ENCODE peak calls at places on chromosome 13, in four cellular contexts. One of them, this sample, is unnamed.

GRCh38 chr13:76903544-76904162 is 17.4 kb upstream of the KCTD12 start:
- DNase-seq in psoas muscle: no peak
- DNase-seq in heart right ventricle: peak
- DNase-seq in breast epithelium: peak
- DNase-seq in this sample: peak

GRCh38 chr13:41458187-41458938 is 1.0 kb downstream of the RGCC start:
- DNase-seq in psoas muscle: peak
- DNase-seq in heart right ventricle: peak
- DNase-seq in breast epithelium: no peak
- DNase-seq in this sample: peak

GRCh38 chr13:20993661-20994440 is 67.5 kb downstream of the LATS2 start:
- DNase-seq in breast epithelium: no peak
- DNase-seq in heart right ventricle: no peak
- DNase-seq in psoas muscle: no peak
- DNase-seq in this sample: no peak

GRCh38 chr13:33744589-33745369 is 73.2 kb upstream of the RFC3 start:
- DNase-seq in breast epithelium: peak
- DNase-seq in psoas muscle: no peak
- DNase-seq in heart right ventricle: no peak
- DNase-seq in this sample: peak

GRCh38 chr13:33015791-33016323 is 366 bp upstream of the KL start:
- DNase-seq in breast epithelium: no peak
- DNase-seq in psoas muscle: peak
- DNase-seq in heart right ventricle: peak
- DNase-seq in this sample: no peak

GRCh38 chr13:44620057-44620456 is 43.9 kb upstream of the TSC22D1 start:
- DNase-seq in heart right ventricle: no peak
- DNase-seq in breast epithelium: no peak
- DNase-seq in psoas muscle: no peak
- DNase-seq in this sample: no peak

GRCh38 chr13:78572459-78572858 is 30.9 kb downstream of the POU4F1 start:
- DNase-seq in psoas muscle: no peak
- DNase-seq in heart right ventricle: no peak
- DNase-seq in breast epithelium: no peak
- DNase-seq in this sample: no peak

GRCh38 chr13:112129557-112129956 is 62.6 kb downstream of the SOX1 start:
- DNase-seq in heart right ventricle: no peak
- DNase-seq in psoas muscle: no peak
- DNase-seq in breast epithelium: no peak
- DNase-seq in this sample: no peak

GRCh38 chr13:98972059-98972458 is 5.8 kb downstream of the DOCK9 start:
- DNase-seq in breast epithelium: no peak
- DNase-seq in psoas muscle: no peak
- DNase-seq in heart right ventricle: no peak
- DNase-seq in this sample: no peak
- TF ChIP-seq CTCF in breast epithelium: no peak
- TF ChIP-seq CTCF in psoas muscle: no peak
- TF ChIP-seq CTCF in heart right ventricle: peak
- TF ChIP-seq CTCF in this sample: no peak

GRCh38 chr13:49220035-49220855 is at the start of gene MLNR:
- DNase-seq in heart right ventricle: peak
- DNase-seq in breast epithelium: no peak
- DNase-seq in psoas muscle: peak
- DNase-seq in this sample: no peak
- TF ChIP-seq CTCF in heart right ventricle: peak
- TF ChIP-seq CTCF in breast epithelium: peak
- TF ChIP-seq CTCF in psoas muscle: peak
- TF ChIP-seq CTCF in this sample: no peak

GRCh38 chr13:26132756-26133155 is 80.9 kb upstream of the SHISA2 start:
- DNase-seq in psoas muscle: no peak
- DNase-seq in breast epithelium: no peak
- DNase-seq in heart right ventricle: no peak
- DNase-seq in this sample: no peak

GRCh38 chr13:26128676-26129075 is 76.9 kb upstream of the SHISA2 start:
- DNase-seq in psoas muscle: no peak
- DNase-seq in breast epithelium: no peak
- DNase-seq in heart right ventricle: no peak
- DNase-seq in this sample: no peak

GRCh38 chr13:26133286-26133685 is 81.5 kb upstream of the SHISA2 start:
- DNase-seq in psoas muscle: no peak
- DNase-seq in heart right ventricle: no peak
- DNase-seq in breast epithelium: no peak
- DNase-seq in this sample: no peak

DNA sequence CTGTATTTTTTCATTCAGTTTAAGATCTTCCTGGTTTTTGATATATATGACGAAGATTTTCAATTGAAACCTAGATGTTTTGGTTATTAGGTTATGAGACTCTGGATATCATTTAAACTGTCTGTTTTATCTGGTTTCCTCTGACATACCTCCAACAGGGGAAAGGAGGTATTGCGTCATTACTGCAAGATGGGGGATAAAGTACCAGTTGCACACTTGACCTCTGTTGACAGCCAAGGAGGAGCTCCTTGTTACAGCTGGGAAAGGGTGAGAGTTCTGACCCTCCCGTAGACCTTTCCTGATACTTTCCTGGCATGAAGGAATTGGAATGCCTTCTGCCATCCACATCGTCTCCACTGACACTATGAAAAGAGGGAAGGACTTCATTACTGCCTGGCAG is 82.0 kb upstream of the SHISA2 start:
- DNase-seq in heart right ventricle: no peak
- DNase-seq in breast epithelium: no peak
- DNase-seq in psoas muscle: no peak
- DNase-seq in this sample: no peak
- TF ChIP-seq CTCF in heart right ventricle: no peak
- TF ChIP-seq CTCF in breast epithelium: no peak
- TF ChIP-seq CTCF in psoas muscle: no peak
- TF ChIP-seq CTCF in this sample: peak

GRCh38 chr13:84574851-84575250 is 692.6 kb upstream of the SLITRK1 start:
- DNase-seq in breast epithelium: no peak
- DNase-seq in psoas muscle: no peak
- DNase-seq in heart right ventricle: no peak
- DNase-seq in this sample: no peak

GRCh38 chr13:84570831-84571230 is 688.6 kb upstream of the SLITRK1 start:
- DNase-seq in heart right ventricle: no peak
- DNase-seq in breast epithelium: no peak
- DNase-seq in psoas muscle: no peak
- DNase-seq in this sample: no peak

GRCh38 chr13:84567848-84568247 is 685.6 kb upstream of the SLITRK1 start:
- DNase-seq in heart right ventricle: no peak
- DNase-seq in psoas muscle: no peak
- DNase-seq in breast epithelium: no peak
- DNase-seq in this sample: no peak

DNA sequence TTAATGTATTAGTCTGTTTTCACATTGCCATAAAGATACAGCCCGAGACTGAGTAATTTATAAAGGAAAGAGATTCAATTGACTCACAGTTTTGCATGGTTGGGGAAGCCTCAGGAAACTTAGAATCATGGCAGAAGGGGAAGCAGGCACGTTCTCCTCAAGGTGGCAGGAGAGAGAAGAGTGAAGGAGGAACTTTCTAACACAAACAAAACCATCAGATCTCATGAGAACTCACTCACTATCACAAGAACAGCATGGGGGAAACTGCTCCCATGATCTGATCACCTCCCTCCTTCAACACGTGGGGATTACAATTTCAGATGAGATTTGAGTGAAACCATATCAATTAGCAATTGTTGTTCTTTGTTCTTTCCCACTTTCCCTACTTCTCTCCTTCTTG is 689.0 kb upstream of the SLITRK1 start:
- DNase-seq in breast epithelium: no peak
- DNase-seq in psoas muscle: no peak
- DNase-seq in heart right ventricle: no peak
- DNase-seq in this sample: no peak
- TF ChIP-seq CTCF in breast epithelium: no peak
- TF ChIP-seq CTCF in psoas muscle: no peak
- TF ChIP-seq CTCF in heart right ventricle: no peak
- TF ChIP-seq CTCF in this sample: peak

GRCh38 chr13:64470751-64471150 is 2759.4 kb downstream of the PCDH9 start:
- DNase-seq in heart right ventricle: no peak
- DNase-seq in psoas muscle: no peak
- DNase-seq in breast epithelium: no peak
- DNase-seq in this sample: no peak
- TF ChIP-seq CTCF in heart right ventricle: no peak
- TF ChIP-seq CTCF in psoas muscle: no peak
- TF ChIP-seq CTCF in breast epithelium: no peak
- TF ChIP-seq CTCF in this sample: no peak

GRCh38 chr13:99605417-99606321 is 104.4 kb downstream of the TM9SF2 start:
- DNase-seq in heart right ventricle: peak
- DNase-seq in breast epithelium: no peak
- DNase-seq in psoas muscle: peak
- DNase-seq in this sample: peak
- TF ChIP-seq CTCF in heart right ventricle: peak
- TF ChIP-seq CTCF in breast epithelium: no peak
- TF ChIP-seq CTCF in psoas muscle: peak
- TF ChIP-seq CTCF in this sample: peak

GRCh38 chr13:109818136-109818535 is 31.8 kb upstream of the IRS2 start:
- DNase-seq in breast epithelium: no peak
- DNase-seq in heart right ventricle: no peak
- DNase-seq in psoas muscle: no peak
- DNase-seq in this sample: no peak

GRCh38 chr13:109821038-109821545 is 34.7 kb upstream of the IRS2 start:
- DNase-seq in psoas muscle: no peak
- DNase-seq in breast epithelium: no peak
- DNase-seq in heart right ventricle: no peak
- DNase-seq in this sample: no peak

GRCh38 chr13:109816979-109817275 is 30.5 kb upstream of the IRS2 start:
- DNase-seq in psoas muscle: no peak
- DNase-seq in breast epithelium: no peak
- DNase-seq in heart right ventricle: no peak
- DNase-seq in this sample: no peak

GRCh38 chr13:109818891-109819290 is 32.5 kb upstream of the IRS2 start:
- DNase-seq in psoas muscle: no peak
- DNase-seq in heart right ventricle: no peak
- DNase-seq in breast epithelium: no peak
- DNase-seq in this sample: no peak

DNA sequence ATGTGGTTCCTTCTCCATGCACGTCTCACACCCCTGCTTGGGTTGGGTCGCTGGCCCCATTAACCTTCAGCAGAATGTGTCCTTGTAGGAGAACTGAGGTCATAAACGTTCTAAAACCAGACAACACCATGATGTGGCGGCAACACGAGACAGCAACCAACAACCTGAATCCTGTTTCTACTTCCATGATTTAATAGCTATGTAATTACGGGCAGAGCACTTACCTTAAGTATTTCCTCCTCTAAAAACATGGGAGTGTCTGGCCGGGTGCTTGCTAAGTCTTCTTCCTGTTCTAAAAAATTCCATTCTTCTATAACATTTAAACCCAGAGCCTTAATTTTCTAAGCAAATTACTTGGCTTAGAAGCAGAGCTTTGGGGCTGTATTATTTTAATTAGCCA is 33.5 kb upstream of the IRS2 start:
- DNase-seq in breast epithelium: no peak
- DNase-seq in heart right ventricle: no peak
- DNase-seq in psoas muscle: no peak
- DNase-seq in this sample: no peak
- TF ChIP-seq CTCF in breast epithelium: no peak
- TF ChIP-seq CTCF in heart right ventricle: no peak
- TF ChIP-seq CTCF in psoas muscle: no peak
- TF ChIP-seq CTCF in this sample: no peak

DNA sequence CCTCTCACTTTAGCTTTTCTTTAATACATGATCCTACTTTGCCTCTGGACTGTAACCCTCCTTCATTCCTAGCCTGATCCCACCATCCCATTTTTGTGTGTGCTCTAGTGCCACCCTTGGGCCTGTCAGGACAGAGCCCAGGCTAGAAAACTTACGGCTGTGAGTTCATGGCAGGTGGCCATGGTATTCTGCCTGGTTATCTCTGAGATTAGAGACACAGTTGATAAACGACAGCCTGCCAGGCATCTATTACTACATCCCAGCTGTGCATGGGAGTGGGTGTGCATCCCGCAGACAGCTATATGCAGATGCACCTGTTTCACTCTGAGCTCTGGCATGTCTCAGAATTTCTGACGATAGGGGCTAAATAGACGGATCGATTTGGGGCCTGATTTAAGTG is 110.9 kb downstream of the HS6ST3 start:
- DNase-seq in psoas muscle: no peak
- DNase-seq in heart right ventricle: no peak
- DNase-seq in breast epithelium: no peak
- DNase-seq in this sample: no peak
- TF ChIP-seq CTCF in psoas muscle: no peak
- TF ChIP-seq CTCF in heart right ventricle: no peak
- TF ChIP-seq CTCF in breast epithelium: no peak
- TF ChIP-seq CTCF in this sample: no peak